ENCODE peak calls at places on chromosome 9, in ten cellular contexts. E, V, F, B, R, X, T, N, C and W are unnamed samples.

GRCh38 chr9:121398374-121398773 is 28.3 kb upstream of the STOM start:
- DNase-seq in E (no peak), V (no peak), F (no peak), B (peak; percentile 97), R (no peak), X (no peak), T (peak; percentile 91), N (no peak), C (no peak), W (no peak)

GRCh38 chr9:79962150-79962549 is 390.4 kb downstream of the TLE4 start:
- DNase-seq in E (no peak), V (no peak), F (no peak), B (no peak), R (no peak), X (no peak), T (no peak), N (no peak), C (no peak), W (no peak)

GRCh38 chr9:116646661-116647514 is 40.2 kb upstream of the TRIM32 start:
- DNase-seq in E (peak; percentile 33), V (no peak), F (no peak), B (peak; percentile 56), R (no peak), X (no peak), T (peak; percentile 54), N (peak; percentile 39), C (no peak), W (no peak)

GRCh38 chr9:135500071-135500524 is 384 bp upstream of the MRPS2 start:
- DNase-seq in E (no peak), V (no peak), F (no peak), B (peak; percentile 12), R (no peak), X (no peak), T (no peak), N (no peak), C (no peak), W (no peak)

GRCh38 chr9:33785914-33786313 is 9.4 kb upstream of the PRSS3 start:
- DNase-seq in E (no peak), V (no peak), F (no peak), B (peak; percentile 15), R (no peak), X (no peak), T (no peak), N (no peak), C (no peak), W (no peak)

GRCh38 chr9:135212961-135213360 is 125.5 kb downstream of the OLFM1 start:
- DNase-seq in E (no peak), V (peak; percentile 22), F (no peak), B (no peak), R (no peak), X (no peak), T (no peak), N (no peak), C (no peak), W (no peak)

GRCh38 chr9:124377551-124377950 is 37.7 kb downstream of the PSMB7 start:
- DNase-seq in E (no peak), V (no peak), F (no peak), B (no peak), R (no peak), X (no peak), T (no peak), N (no peak), C (no peak), W (no peak)

GRCh38 chr9:98971168-98971914 is 27.6 kb downstream of the COL15A1 start:
- DNase-seq in E (peak; percentile 84), V (no peak), F (no peak), B (peak; percentile 57), R (no peak), X (no peak), T (peak; percentile 80), N (no peak), C (no peak), W (no peak)

GRCh38 chr9:13027834-13028233 is 251.7 kb downstream of the MPDZ start:
- DNase-seq in E (no peak), V (no peak), F (no peak), B (no peak), R (no peak), X (no peak), T (no peak), N (no peak), C (no peak), W (no peak)

GRCh38 chr9:33813712-33814641 is 3.0 kb upstream of the UBE2R2 start:
- DNase-seq in E (peak; percentile 83), V (no peak), F (no peak), B (peak; percentile 90), R (no peak), X (no peak), T (peak; percentile 69), N (peak; percentile 72), C (peak; percentile 8), W (no peak)

GRCh38 chr9:121233906-121234901 is 32.5 kb upstream of the RAB14 start:
- DNase-seq in E (no peak), V (no peak), F (no peak), B (peak; percentile 76), R (no peak), X (no peak), T (peak; percentile 60), N (no peak), C (no peak), W (no peak)

GRCh38 chr9:70746760-70747159 is 332.3 kb upstream of the KLF9 start:
- DNase-seq in E (no peak), V (no peak), F (no peak), B (peak; percentile 24), R (no peak), X (no peak), T (no peak), N (no peak), C (no peak), W (no peak)

GRCh38 chr9:34628656-34629491 is at the start of gene ARID3C:
- DNase-seq in E (no peak), V (peak; percentile 62), F (no peak), B (no peak), R (peak; percentile 31), X (peak; percentile 40), T (no peak), N (peak; percentile 56), C (peak; percentile 31), W (peak; percentile 55)

GRCh38 chr9:88184986-88185385 is 46.7 kb upstream of the SPATA31C2 start:
- DNase-seq in E (no peak), V (no peak), F (no peak), B (no peak), R (no peak), X (no peak), T (no peak), N (no peak), C (no peak), W (no peak)

GRCh38 chr9:79652598-79652997 is 80.8 kb downstream of the TLE4 start:
- DNase-seq in E (no peak), V (no peak), F (no peak), B (peak; percentile 34), R (no peak), X (no peak), T (no peak), N (no peak), C (no peak), W (no peak)

GRCh38 chr9:117044241-117044640 is 357.1 kb downstream of the TRIM32 start:
- DNase-seq in E (no peak), V (no peak), F (no peak), B (no peak), R (no peak), X (no peak), T (no peak), N (no peak), C (no peak), W (no peak)

GRCh38 chr9:35510745-35511428 is 21.0 kb downstream of the RUSC2 start:
- DNase-seq in E (no peak), V (no peak), F (no peak), B (peak; percentile 97), R (peak; percentile 85), X (no peak), T (peak; percentile 93), N (peak; percentile 79), C (no peak), W (peak; percentile 59)

GRCh38 chr9:125829743-125830142 is 82.6 kb downstream of the PBX3 start:
- DNase-seq in E (peak; percentile 58), V (no peak), F (no peak), B (peak; percentile 34), R (peak; percentile 24), X (peak; percentile 28), T (no peak), N (peak; percentile 61), C (peak; percentile 64), W (no peak)

GRCh38 chr9:20744046-20744630 is 60.1 kb downstream of the FOCAD start:
- DNase-seq in E (no peak), V (no peak), F (no peak), B (no peak), R (no peak), X (no peak), T (no peak), N (no peak), C (no peak), W (no peak)

GRCh38 chr9:83633676-83634075 is 10.7 kb downstream of the IDNK start:
- DNase-seq in E (no peak), V (no peak), F (no peak), B (no peak), R (no peak), X (no peak), T (no peak), N (no peak), C (no peak), W (no peak)

GRCh38 chr9:97755618-97756267 is 58.6 kb upstream of the XPA start:
- DNase-seq in E (no peak), V (no peak), F (no peak), B (no peak), R (no peak), X (no peak), T (no peak), N (no peak), C (no peak), W (no peak)

GRCh38 chr9:133956520-133957076 is 35.5 kb downstream of the VAV2 start:
- DNase-seq in E (no peak), V (peak; percentile 55), F (no peak), B (no peak), R (peak; percentile 47), X (no peak), T (peak; percentile 28), N (no peak), C (no peak), W (no peak)

GRCh38 chr9:21017092-21017491 is 14.3 kb downstream of the HACD4 start:
- DNase-seq in E (no peak), V (no peak), F (no peak), B (peak; percentile 91), R (no peak), X (no peak), T (peak; percentile 63), N (no peak), C (no peak), W (no peak)

GRCh38 chr9:120507936-120508510 is 71.9 kb downstream of the CDK5RAP2 start:
- DNase-seq in E (peak; percentile 75), V (no peak), F (no peak), B (no peak), R (no peak), X (no peak), T (no peak), N (no peak), C (no peak), W (no peak)

GRCh38 chr9:81578606-81579005 is 110.7 kb downstream of the TLE1 start:
- DNase-seq in E (no peak), V (no peak), F (no peak), B (peak; percentile 22), R (no peak), X (no peak), T (peak; percentile 84), N (no peak), C (no peak), W (no peak)